ENCODE peak calls at places on chromosomes 13 and 19, in ten cellular contexts. H, F, A, J, Y, K, V, G, R and Q are unnamed samples. For H3K4me1, the result is how much of the 10 kb centered on the place peaks cover.

GRCh38 chr13:97262058-97262457 is 39.9 kb downstream of the MBNL2 start:
- DNase-seq in G (no peak), H (no peak), J (no peak), K (no peak), R (no peak), V (no peak), F (no peak), A (no peak), Y (no peak), Q (peak)

GRCh38 chr19:41298327-41298964 is 11.5 kb upstream of the CCDC97 start:
- DNase-seq in J (peak), H (no peak), V (peak), R (no peak), A (no peak), K (peak), F (no peak), G (peak), Y (peak), Q (peak)

GRCh38 chr19:47183579-47183978 is 47.4 kb downstream of the BBC3 start:
- DNase-seq in Y (no peak), F (no peak), V (no peak), R (no peak), G (no peak), J (no peak), A (no peak), K (no peak), H (no peak), Q (no peak)

GRCh38 chr19:10290876-10291553 is 1.3 kb downstream of the ICAM5 start:
- DNase-seq in J (peak), R (no peak), G (peak), Y (peak), V (peak), F (no peak), H (peak), A (peak), K (no peak), Q (peak)

GRCh38 chr13:105395041-105395440 is 1140.4 kb downstream of the EFNB2 start:
- DNase-seq in F (no peak), K (no peak), J (no peak), V (no peak), G (no peak), H (no peak), R (no peak), A (no peak), Y (no peak), Q (no peak)

GRCh38 chr19:57103573-57104277 is 16.1 kb upstream of the USP29 start:
- DNase-seq in F (no peak), Y (peak), J (peak), A (peak), G (no peak), V (peak), H (peak), R (peak), K (peak), Q (peak)

GRCh38 chr13:40895715-40896184 is 106.3 kb downstream of the SLC25A15 start:
- DNase-seq in F (no peak), H (no peak), V (no peak), R (no peak), G (no peak), J (no peak), K (no peak), Y (no peak), A (no peak), Q (no peak)

GRCh38 chr19:3986260-3987041 is 1.2 kb upstream of the EEF2 start:
- DNase-seq in R (peak), V (peak), A (peak), H (no peak), F (no peak), Y (no peak), G (no peak), J (peak), K (peak), Q (no peak)

GRCh38 chr13:25973576-25973975 is 78.2 kb downstream of the SHISA2 start:
- DNase-seq in A (no peak), G (no peak), J (no peak), F (no peak), H (no peak), Y (no peak), V (no peak), K (no peak), R (no peak), Q (no peak)

GRCh38 chr13:33927315-33927714 is 109.4 kb downstream of the RFC3 start:
- DNase-seq in F (no peak), A (no peak), Y (no peak), V (peak), R (no peak), G (no peak), J (no peak), H (no peak), K (no peak), Q (no peak)

GRCh38 chr19:23075031-23075733 is 41.6 kb upstream of the ZNF730 start:
- DNase-seq in R (peak), K (no peak), A (peak), G (peak), J (peak), H (peak), F (no peak), V (peak), Y (peak), Q (peak)

GRCh38 chr13:76168661-76169060 is 532.5 kb downstream of the LMO7 start:
- DNase-seq in G (no peak), V (peak), F (no peak), K (no peak), H (no peak), J (no peak), Y (no peak), A (no peak), R (no peak), Q (no peak)

GRCh38 chr19:48989701-48990291 is 3.3 kb downstream of the GYS1 start:
- DNase-seq in A (no peak), Y (peak), V (no peak), J (no peak), H (no peak), K (no peak), F (no peak), R (no peak), G (no peak), Q (no peak)

GRCh38 chr19:10501971-10502523 is 1.1 kb downstream of the KEAP1 start:
- DNase-seq in G (peak), F (no peak), H (peak), A (peak), V (peak), Y (peak), R (no peak), K (peak), J (peak), Q (peak)

GRCh38 chr13:98496966-98497365 is 79.9 kb downstream of the STK24 start:
- DNase-seq in G (no peak), R (no peak), F (no peak), J (no peak), H (no peak), A (no peak), K (no peak), Y (no peak), V (no peak), Q (no peak)

GRCh38 chr13:98752111-98752941 is at the start of gene SLC15A1:
- DNase-seq in A (peak), R (no peak), V (no peak), J (no peak), Y (no peak), H (no peak), K (no peak), F (no peak), G (no peak), Q (peak)

GRCh38 chr19:46727036-46727501 is 10.2 kb upstream of the PRKD2 start:
- DNase-seq in G (no peak), R (no peak), F (no peak), A (no peak), J (no peak), H (peak), V (no peak), Y (no peak), K (no peak), Q (peak)

GRCh38 chr19:351976-352625 is 7.5 kb upstream of the MIER2 start:
- DNase-seq in R (no peak), V (no peak), G (no peak), H (no peak), Y (no peak), K (no peak), F (no peak), J (no peak), A (no peak), Q (no peak)

GRCh38 chr13:98265669-98266551 is 88.8 kb upstream of the RNF113B start:
- DNase-seq in F (no peak), J (no peak), A (no peak), K (peak), G (no peak), V (peak), Y (no peak), R (no peak), H (no peak), Q (no peak)

GRCh38 chr19:10503002-10503789 is at the start of gene KEAP1:
- DNase-seq in F (no peak), V (peak), R (peak), K (no peak), Y (peak), J (peak), G (peak), A (peak), H (no peak), Q (peak)

GRCh38 chr13:41601718-41602445 is 144.5 kb downstream of the RGCC start:
- DNase-seq in G (no peak), J (no peak), A (no peak), H (no peak), Y (no peak), R (no peak), F (no peak), K (no peak), V (peak), Q (no peak)

GRCh38 chr13:108963846-108964600 is 334.6 kb downstream of the MYO16 start:
- DNase-seq in J (no peak), H (no peak), Y (no peak), G (no peak), K (no peak), A (no peak), F (no peak), R (no peak), V (no peak), Q (no peak)

GRCh38 chr13:42355118-42355840 is 83.3 kb downstream of the AKAP11 start:
- DNase-seq in R (no peak), F (no peak), K (no peak), V (no peak), G (no peak), J (no peak), Y (no peak), A (no peak), H (no peak), Q (no peak)

GRCh38 chr13:25945596-25945995 is 106.2 kb downstream of the SHISA2 start:
- DNase-seq in H (no peak), K (no peak), A (no peak), F (no peak), G (no peak), J (no peak), R (no peak), Y (no peak), V (no peak), Q (no peak)

GRCh38 chr13:26658972-26659371 is 101.5 kb downstream of the WASF3 start:
- DNase-seq in J (no peak), K (no peak), V (no peak), G (no peak), Y (no peak), H (no peak), R (no peak), F (no peak), A (no peak), Q (no peak)

GRCh38 chr19:15629003-15629880 is 11.5 kb upstream of the CYP4F3 start:
- DNase-seq in H (peak), Y (peak), K (peak), A (peak), G (peak), J (peak), F (peak), R (peak), V (no peak), Q (peak)

GRCh38 chr19:12611361-12611699 is 610 bp downstream of the ZNF791 start:
- DNase-seq in J (peak), R (peak), H (peak), Y (peak), A (peak), F (no peak), K (peak), V (peak), G (peak), Q (peak)

GRCh38 chr19:13984186-13984585 is 21.9 kb downstream of the RFX1 start:
- DNase-seq in K (no peak), A (no peak), F (no peak), R (no peak), H (no peak), G (no peak), V (no peak), Y (no peak), J (no peak), Q (no peak)

GRCh38 chr19:13984875-13985741 is 21.0 kb downstream of the RFX1 start:
- DNase-seq in V (no peak), A (no peak), F (no peak), R (no peak), G (peak), K (no peak), H (no peak), Y (no peak), J (peak), Q (no peak)

GRCh38 chr19:13986348-13986904 is 19.7 kb downstream of the RFX1 start:
- DNase-seq in V (peak), G (peak), K (peak), R (no peak), J (peak), A (peak), Y (peak), H (no peak), F (no peak), Q (peak)

GRCh38 chr19:13987101-13987890 is 18.8 kb downstream of the RFX1 start:
- DNase-seq in J (peak), H (no peak), K (peak), Y (peak), G (peak), F (no peak), R (no peak), A (no peak), V (no peak), Q (peak)

GRCh38 chr19:13985771-13986347 is 20.3 kb downstream of the RFX1 start:
- DNase-seq in J (no peak), K (no peak), H (no peak), G (no peak), V (no peak), F (no peak), R (no peak), A (peak), Y (no peak), Q (no peak)
- H3K27ac ChIP-seq in J (peak), K (peak), H (no peak), G (peak), V (peak), F (no peak), R (no peak), A (peak), Y (peak), Q (peak)

GRCh38 chr13:50527612-50528509 is 315.6 kb downstream of the DLEU7 start:
- DNase-seq in A (no peak), V (no peak), F (no peak), J (no peak), R (no peak), Y (no peak), G (no peak), K (no peak), H (no peak), Q (no peak)
- H3K4me1 ChIP-seq in A (under half), V (under half), F (under half), J (under half), R (under half), Y (half or more), G (half or more), K (under half), H (under half), Q (under half)

GRCh38 chr19:17682273-17682672 is 5.9 kb downstream of the UNC13A start:
- DNase-seq in J (no peak), F (no peak), G (no peak), K (no peak), Y (no peak), A (no peak), V (no peak), H (no peak), R (no peak), Q (no peak)
- H3K27ac ChIP-seq in J (no peak), F (no peak), G (no peak), K (no peak), Y (no peak), A (no peak), V (no peak), H (no peak), R (no peak), Q (no peak)

GRCh38 chr13:103931396-103931795 is 865.2 kb upstream of the SLC10A2 start:
- DNase-seq in V (no peak), J (no peak), H (no peak), Y (no peak), K (no peak), F (no peak), R (no peak), G (no peak), A (no peak), Q (no peak)

GRCh38 chr13:103931885-103932284 is 865.7 kb upstream of the SLC10A2 start:
- DNase-seq in R (no peak), A (no peak), K (no peak), F (no peak), J (no peak), Y (no peak), V (no peak), G (no peak), H (no peak), Q (no peak)

DNA sequence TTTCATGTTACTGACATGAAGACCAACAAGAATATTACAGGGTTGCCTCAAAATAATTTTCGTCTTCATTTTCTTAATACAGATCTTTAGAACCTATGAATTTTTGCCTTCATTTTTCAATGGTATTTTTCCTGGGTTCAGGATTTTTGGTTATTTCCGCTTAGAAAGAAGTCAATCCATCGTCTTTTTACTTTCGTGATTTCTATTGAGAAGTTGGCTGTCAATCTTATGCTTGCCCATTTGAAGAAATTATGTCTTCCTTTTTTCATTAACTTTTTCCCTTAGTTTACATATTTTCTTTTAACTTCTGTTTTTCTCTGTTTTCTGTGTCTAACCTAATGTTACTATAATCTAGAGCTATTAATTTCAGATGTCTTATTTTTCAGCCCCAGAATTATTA is 868.9 kb upstream of the SLC10A2 start:
- DNase-seq in Y (no peak), F (no peak), J (no peak), K (no peak), V (peak), R (no peak), H (no peak), G (no peak), A (no peak), Q (no peak)
- H3K4me1 ChIP-seq in Y (under half), F (under half), J (under half), K (under half), V (under half), R (under half), H (under half), G (under half), A (under half), Q (under half)

DNA sequence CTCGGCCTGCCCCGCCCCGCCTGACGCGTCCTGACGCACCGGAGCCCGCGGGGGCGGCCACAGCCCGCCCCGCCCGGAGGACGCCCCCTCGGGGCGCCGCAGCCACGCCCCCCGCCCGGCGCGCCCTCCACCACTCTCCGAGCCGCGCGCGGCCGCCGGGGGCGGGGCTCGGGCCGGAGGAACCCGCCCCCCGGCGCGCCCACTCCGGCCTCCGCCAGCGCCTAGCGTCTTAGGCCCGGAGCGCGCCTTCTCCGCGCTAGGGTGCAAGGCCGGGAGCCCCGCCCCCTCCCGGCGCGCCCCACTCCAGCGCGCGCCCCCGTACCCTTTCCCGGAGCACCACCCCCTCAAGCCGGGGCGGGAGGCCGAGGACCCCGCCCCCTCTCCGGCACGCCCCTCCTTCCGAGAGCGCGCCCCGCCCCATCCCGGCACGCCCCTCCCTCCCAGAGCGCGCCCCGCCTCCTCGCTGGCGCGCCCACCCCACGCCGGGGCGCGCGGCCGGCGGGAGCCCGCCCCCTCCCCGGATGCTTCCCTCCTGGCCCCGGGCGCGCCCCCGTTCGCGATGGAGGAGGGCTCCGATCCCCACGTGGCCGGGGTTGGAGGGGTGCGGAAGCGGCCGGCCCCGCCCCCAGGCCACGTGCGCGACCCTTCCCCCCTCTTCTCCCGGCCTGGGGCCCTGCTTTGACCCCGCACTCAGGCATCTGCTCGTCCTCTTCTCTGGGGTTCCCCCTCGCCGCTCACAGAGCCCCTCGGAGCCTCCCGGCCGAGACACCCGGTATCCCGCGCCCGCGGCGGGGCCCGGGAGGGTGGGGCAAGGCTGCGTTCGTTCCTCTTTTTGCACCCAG is 480 bp upstream of the KLF16 start:
- DNase-seq in H (peak), F (no peak), G (peak), V (peak), A (peak), K (peak), J (peak), R (peak), Y (peak), Q (peak)
- H3K27ac ChIP-seq in H (peak), F (peak), G (peak), V (peak), A (no peak), K (peak), J (peak), R (peak), Y (peak), Q (peak)

DNA sequence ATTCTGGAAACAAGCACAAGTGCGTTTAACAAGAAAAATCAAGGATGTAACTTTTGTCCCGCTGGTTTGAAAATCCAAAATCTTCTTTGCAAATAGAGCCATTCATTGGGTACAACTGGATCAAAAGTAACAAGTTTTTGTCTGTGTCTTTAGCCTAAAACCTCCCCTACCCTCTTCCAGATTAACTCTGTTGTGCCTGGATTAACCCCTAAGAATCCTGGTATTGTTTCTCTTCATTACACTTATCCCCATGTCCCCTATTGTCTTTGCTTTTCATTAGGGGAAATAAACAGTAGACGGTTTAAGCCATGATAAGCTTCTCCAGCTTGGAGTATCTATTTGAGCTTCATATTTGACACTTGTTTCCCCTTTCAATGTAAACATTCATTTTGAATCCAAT is 242.1 kb upstream of the ARGLU1 start:
- DNase-seq in V (no peak), A (no peak), Y (no peak), J (no peak), H (no peak), K (no peak), R (no peak), F (no peak), G (no peak), Q (no peak)
- H3K4me1 ChIP-seq in V (under half), A (under half), Y (under half), J (under half), H (under half), K (under half), R (under half), F (under half), G (under half), Q (under half)